ENCODE peak calls at places on chromosomes 4 and X, in six cellular contexts. R, P, O, J, N and K are unnamed samples.

GRCh38 chr4:40214661-40215418 is 18.0 kb downstream of the RHOH start:
- DNase-seq in P (no peak), J (no peak), O (no peak), N (no peak), R (no peak), K (no peak)

GRCh38 chrX:98068210-98068609 is 1184.5 kb downstream of the RPA4 start:
- DNase-seq in O (no peak), N (no peak), P (no peak), R (no peak), J (no peak), K (no peak)

GRCh38 chrX:134908235-134908834 is 82.5 kb upstream of the SMIM10 start:
- DNase-seq in P (no peak), O (peak), R (no peak), J (no peak), N (no peak), K (no peak)

GRCh38 chr4:40924096-40924792 is 174.5 kb downstream of the NSUN7 start:
- DNase-seq in N (peak), R (no peak), P (peak), O (peak), J (peak), K (peak)

GRCh38 chr4:130403221-130403620 is 1307.3 kb downstream of the C4orf33 start:
- DNase-seq in J (no peak), R (no peak), N (no peak), O (no peak), P (no peak), K (no peak)

GRCh38 chr4:167424338-167425256 is 190.3 kb upstream of the SPOCK3 start:
- DNase-seq in N (no peak), O (no peak), P (no peak), R (no peak), J (no peak), K (no peak)

GRCh38 chr4:159278399-159278798 is 175.5 kb downstream of the RAPGEF2 start:
- DNase-seq in O (no peak), P (no peak), J (no peak), N (no peak), R (no peak), K (no peak)

GRCh38 chr4:53576218-53576617 is 15.1 kb downstream of the LNX1 start:
- DNase-seq in R (no peak), J (no peak), N (no peak), O (no peak), P (no peak), K (no peak)

GRCh38 chr4:128571747-128572146 is 237.8 kb upstream of the JADE1 start:
- DNase-seq in N (no peak), J (no peak), O (no peak), P (peak), R (no peak), K (no peak)

GRCh38 chrX:154719132-154719675 is 31.7 kb downstream of the GAB3 start:
- DNase-seq in P (no peak), O (no peak), N (no peak), R (no peak), J (no peak), K (no peak)

GRCh38 chr4:38311495-38311894 is 351.3 kb downstream of the PTTG2 start:
- DNase-seq in R (no peak), P (no peak), N (no peak), O (no peak), J (no peak), K (no peak)

GRCh38 chr4:102734591-102735385 is 26.0 kb downstream of the MANBA start:
- DNase-seq in O (no peak), J (no peak), N (peak), P (no peak), R (no peak), K (peak)

GRCh38 chr4:151700566-151701316 is 60.1 kb downstream of the GATB start:
- DNase-seq in P (no peak), O (no peak), J (no peak), R (no peak), N (no peak), K (no peak)

GRCh38 chr4:64781737-64782326 is 372.6 kb upstream of the TECRL start:
- DNase-seq in J (no peak), O (peak), R (no peak), P (no peak), N (no peak), K (peak)

GRCh38 chr4:41644288-41644914 is 104.1 kb downstream of the PHOX2B start:
- DNase-seq in J (peak), O (peak), R (peak), N (no peak), P (no peak), K (peak)

GRCh38 chrX:118847676-118848075 is 24.1 kb downstream of the ZCCHC12 start:
- DNase-seq in N (no peak), O (peak), R (peak), J (no peak), P (peak), K (peak)

GRCh38 chrX:100083146-100083715 is 326.8 kb downstream of the PCDH19 start:
- DNase-seq in N (no peak), J (no peak), O (no peak), P (no peak), R (no peak), K (no peak)

GRCh38 chr4:172953896-172954568 is 214.6 kb upstream of the GALNT7 start:
- DNase-seq in P (no peak), O (no peak), J (no peak), N (no peak), R (no peak), K (no peak)

GRCh38 chr4:138897818-138898226 is 117.8 kb upstream of the NOCT start:
- DNase-seq in J (no peak), R (no peak), O (no peak), N (no peak), P (no peak), K (peak)

GRCh38 chr4:159174645-159175147 is 71.8 kb downstream of the RAPGEF2 start:
- DNase-seq in P (no peak), R (no peak), N (no peak), O (no peak), J (no peak), K (no peak)

GRCh38 chr4:109007976-109008375 is 245.1 kb upstream of the ETNPPL start:
- DNase-seq in J (no peak), O (no peak), P (no peak), N (no peak), R (peak), K (no peak)

GRCh38 chr4:78379040-78379439 is 172.5 kb upstream of the ANXA3 start:
- DNase-seq in N (no peak), J (no peak), P (no peak), O (no peak), R (no peak), K (no peak)

GRCh38 chr4:145930592-145930991 is 8.0 kb downstream of the ZNF827 start:
- DNase-seq in R (no peak), P (no peak), N (no peak), O (no peak), J (no peak), K (no peak)

GRCh38 chr4:26028793-26029511 is 114.9 kb downstream of the SMIM20 start:
- DNase-seq in N (no peak), J (peak), R (peak), O (peak), P (no peak), K (peak)

GRCh38 chrX:36856849-36857248 is 151.3 kb upstream of the FAM47C start:
- DNase-seq in N (no peak), J (no peak), P (no peak), O (no peak), R (no peak), K (no peak)

GRCh38 chr4:37770016-37770415 is 56.5 kb upstream of the PGM2 start:
- DNase-seq in R (no peak), N (no peak), P (no peak), O (no peak), J (no peak), K (no peak)

GRCh38 chr4:121950680-121951569 is 935 bp downstream of the TRPC3 start:
- DNase-seq in P (no peak), R (no peak), J (peak), N (no peak), O (peak), K (no peak)

GRCh38 chr4:85919488-85919887 is 440.4 kb downstream of the MAPK10 start:
- DNase-seq in J (no peak), O (no peak), N (no peak), R (no peak), P (no peak), K (no peak)

GRCh38 chr4:6693274-6694176 is at the start of gene S100P:
- DNase-seq in O (no peak), R (no peak), P (no peak), J (no peak), N (no peak), K (peak)

GRCh38 chr4:153788419-153789276 is at the start of gene SFRP2:
- DNase-seq in O (no peak), N (no peak), J (peak), R (peak), P (no peak), K (no peak)

GRCh38 chr4:123587983-123588494 is 191.4 kb downstream of the SPRY1 start:
- DNase-seq in R (no peak), N (no peak), J (no peak), O (no peak), P (peak), K (peak)

GRCh38 chr4:133865606-133866327 is 335.8 kb downstream of the PABPC4L start:
- DNase-seq in J (no peak), R (peak), O (peak), N (no peak), P (peak), K (peak)

GRCh38 chr4:144754562-144755410 is 108.8 kb downstream of the HHIP start:
- DNase-seq in J (no peak), N (no peak), P (peak), O (no peak), R (peak), K (no peak)

GRCh38 chrX:116667760-116668159 is 205.0 kb upstream of the CT83 start:
- DNase-seq in P (no peak), J (no peak), R (no peak), N (no peak), O (no peak), K (no peak)

GRCh38 chr4:175961604-175962003 is 104.0 kb upstream of the WDR17 start:
- DNase-seq in O (no peak), R (no peak), N (peak), J (no peak), P (no peak), K (no peak)

GRCh38 chr4:3657917-3658913 is 108.0 kb upstream of the ADRA2C start:
- DNase-seq in N (no peak), J (no peak), P (no peak), R (no peak), O (no peak), K (no peak)
- TF ChIP-seq ZNF274 in N (no peak), J (no peak), P (no peak), R (no peak), O (no peak), K (no peak)

GRCh38 chrX:38151426-38151825 is 69.2 kb downstream of the SRPX start:
- DNase-seq in N (no peak), R (no peak), O (no peak), J (no peak), P (no peak), K (no peak)
- TF ChIP-seq ZNF274 in N (no peak), R (no peak), O (no peak), J (no peak), P (no peak), K (no peak)

DNA sequence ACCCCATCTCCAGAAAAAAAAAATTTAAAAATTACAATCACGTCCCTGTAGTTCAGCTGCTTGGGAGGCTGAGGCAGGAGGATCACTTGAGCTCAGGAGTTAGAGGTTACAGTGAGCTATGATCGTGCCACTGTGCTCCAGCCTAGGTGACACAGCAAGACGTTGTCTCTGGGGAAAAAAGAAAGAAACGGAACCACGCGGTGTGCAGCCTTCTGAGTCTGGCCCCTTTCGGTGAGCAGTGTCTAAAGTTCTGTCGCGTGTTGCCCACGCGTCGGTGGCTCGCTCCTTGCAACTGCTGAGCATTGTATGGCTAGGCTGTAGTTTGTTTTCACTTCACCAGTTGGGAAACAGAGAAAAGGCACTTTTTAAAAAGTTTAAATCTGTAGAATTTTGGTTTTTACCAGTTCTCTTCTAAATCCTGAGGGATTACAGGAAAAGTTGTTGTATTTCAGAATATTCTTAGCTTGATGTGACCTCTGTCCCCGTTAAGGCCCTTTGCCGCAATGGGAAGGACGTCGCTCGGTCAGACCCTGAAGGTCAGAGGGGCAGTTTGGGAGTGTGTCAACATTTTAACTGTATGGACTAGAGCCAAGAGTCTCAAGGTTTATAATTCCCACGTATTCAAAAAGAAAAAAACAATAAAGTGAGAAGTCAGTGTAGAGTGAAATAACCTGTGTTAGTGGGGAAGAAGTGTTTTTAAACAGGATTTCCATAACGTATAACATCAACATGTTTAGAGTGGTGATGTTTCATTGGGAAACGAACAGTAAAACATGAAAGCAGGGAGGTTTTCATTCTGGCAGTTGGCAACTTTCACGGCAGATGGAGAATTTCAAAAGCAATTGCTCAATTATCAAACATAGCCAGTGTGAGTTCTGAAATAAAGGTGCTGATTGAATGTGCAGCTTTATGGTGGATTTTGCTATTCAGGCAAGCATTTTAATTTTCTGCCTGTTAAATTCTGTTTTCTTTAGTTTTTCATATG is 45.8 kb upstream of the MSANTD1 start:
- DNase-seq in R (no peak), N (no peak), J (no peak), O (no peak), P (no peak), K (peak)
- TF ChIP-seq ZNF274 in R (no peak), N (no peak), J (no peak), O (no peak), P (no peak), K (no peak)

DNA sequence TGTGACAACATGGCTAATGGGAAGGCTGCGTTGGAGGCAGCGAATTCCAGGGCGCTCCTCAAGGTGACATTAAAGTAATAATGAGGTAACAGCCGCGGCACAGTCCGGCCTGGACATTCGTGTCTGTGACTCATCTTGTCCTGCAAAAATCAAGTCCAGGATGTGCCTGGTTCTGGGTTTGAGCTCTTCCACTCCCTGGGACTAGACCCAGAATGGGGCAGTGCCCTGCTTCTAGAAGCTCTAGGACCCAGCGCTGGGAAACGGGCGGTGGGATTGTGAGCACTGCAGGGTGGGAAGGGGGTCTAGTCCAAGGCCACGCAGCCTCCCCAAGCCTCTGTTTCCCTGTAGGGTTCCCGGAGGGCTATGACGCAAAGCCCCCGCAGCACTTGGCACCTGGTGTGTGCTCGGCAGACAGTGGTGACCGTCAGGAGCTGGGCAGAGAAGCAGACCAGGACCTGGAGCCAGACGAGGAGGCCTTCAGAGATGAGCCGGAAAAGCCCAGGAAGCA is 34.9 kb downstream of the HMX1 start:
- DNase-seq in R (no peak), N (no peak), J (no peak), P (no peak), O (no peak), K (no peak)
- TF ChIP-seq ZNF274 in R (no peak), N (no peak), J (no peak), P (no peak), O (no peak), K (no peak)

DNA sequence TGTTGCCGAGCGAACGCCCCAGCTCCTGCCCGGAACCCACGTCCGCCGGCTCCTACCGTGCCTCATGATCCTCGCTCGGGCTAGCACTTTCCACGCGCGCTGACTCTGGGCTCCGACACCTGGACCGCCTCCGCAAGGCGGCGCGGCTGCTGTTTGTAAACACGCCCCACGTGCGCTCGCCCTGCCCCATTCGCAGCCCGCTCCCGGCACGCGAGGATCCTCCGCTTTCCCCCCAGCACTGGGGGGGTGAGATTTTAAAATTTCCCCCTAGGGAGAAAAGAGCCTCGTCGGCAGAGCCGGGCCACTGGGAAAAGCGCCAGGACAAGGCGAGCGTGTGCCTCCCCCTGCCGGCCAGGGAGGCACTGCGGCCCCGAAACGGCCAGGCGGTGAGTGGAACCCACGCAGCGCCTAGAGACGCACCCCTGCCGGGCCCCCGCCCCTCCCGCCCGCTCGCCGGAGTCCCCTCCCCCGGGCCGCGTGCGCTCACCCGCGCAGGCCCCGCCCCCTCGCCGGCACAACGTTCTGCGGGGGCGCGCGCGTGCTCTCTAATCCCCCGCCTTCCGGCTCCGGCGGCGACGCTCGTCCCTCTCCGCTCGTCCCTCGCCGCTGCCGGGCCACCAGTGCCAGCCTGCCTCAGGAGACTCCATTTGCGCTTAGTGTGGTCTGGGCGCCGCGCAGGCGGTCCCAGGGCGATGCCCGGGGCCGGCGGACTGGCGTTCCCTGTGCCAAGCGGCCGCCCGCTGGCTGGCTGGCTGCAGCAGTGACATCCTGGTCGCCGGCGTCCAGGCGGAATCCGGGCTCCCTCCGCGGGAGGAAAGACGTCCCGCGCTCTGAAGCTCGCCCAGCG is at the start of gene TIGD2:
- DNase-seq in J (peak), R (peak), P (peak), O (peak), N (peak), K (peak)
- TF ChIP-seq ZNF274 in J (no peak), R (no peak), P (no peak), O (no peak), N (no peak), K (peak)

GRCh38 chrX:64843224-64843623 is 133.0 kb downstream of the ZC4H2 start:
- DNase-seq in J (no peak), O (no peak), R (no peak), N (no peak), P (no peak), K (no peak)

DNA sequence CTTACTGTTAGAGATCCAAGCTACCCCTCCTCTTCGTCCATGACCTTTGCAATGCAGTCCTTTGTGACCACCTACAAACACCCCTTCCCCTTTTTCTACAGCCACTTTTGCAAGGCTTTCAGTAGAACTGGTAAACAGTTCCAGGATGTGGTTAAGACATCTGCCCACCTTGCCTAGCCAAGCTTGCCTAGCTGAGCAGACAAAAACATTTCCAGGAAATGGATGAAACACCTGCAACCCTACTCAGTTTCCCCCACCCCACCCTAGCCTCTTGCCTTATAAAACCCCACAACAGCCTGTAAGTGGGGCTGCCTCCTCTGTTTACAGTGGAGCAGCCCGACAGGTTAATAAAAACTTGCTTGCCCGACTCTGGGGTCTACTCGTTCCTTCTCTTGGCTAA is 133.8 kb downstream of the ZC4H2 start:
- DNase-seq in J (no peak), R (no peak), N (no peak), O (no peak), P (no peak), K (no peak)
- TF ChIP-seq ZNF274 in J (no peak), R (no peak), N (no peak), O (no peak), P (no peak), K (no peak)

GRCh38 chrX:107153005-107153404 is 34.4 kb upstream of the RBM41 start:
- DNase-seq in J (no peak), R (no peak), O (no peak), N (no peak), P (no peak), K (no peak)
- TF ChIP-seq ZNF274 in J (no peak), R (no peak), O (no peak), N (no peak), P (no peak), K (no peak)

GRCh38 chr4:16227462-16227868 is 1.2 kb upstream of the TAPT1 start:
- DNase-seq in O (no peak), R (no peak), P (no peak), J (no peak), N (no peak), K (peak)
- TF ChIP-seq ZNF274 in O (no peak), R (no peak), P (no peak), J (no peak), N (no peak), K (no peak)

GRCh38 chr4:141654098-141654497 is 17.7 kb downstream of the IL15 start:
- DNase-seq in N (no peak), R (peak), P (no peak), O (no peak), J (peak), K (no peak)
- TF ChIP-seq ZNF274 in N (no peak), R (no peak), P (no peak), O (no peak), J (no peak), K (no peak)